ENCODE peak calls at places on chromosomes 2 and 18, in eight cellular contexts. V is left lung; T is HTR-8/SVneo; B is posterior cingulate gyrus; A is aorta; J is activated CD8-positive, alpha-beta memory T cell treated with anti-CD3 and anti-CD28 coated beads, Interleukin-2, amount 50 U/mL, for 4 hours; P is stimulated activated naive CD8-positive, alpha-beta T cell treated with anti-CD3 and anti-CD28 coated beads, Interleukin-15, amount 100 ng/mL, for 72 hours; C is NCI-H1694. O is an unnamed sample.

GRCh38 chr2:220533485-220533884 is 906.1 kb downstream of the SLC4A3 start:
- DNase-seq in P (no peak), J (no peak), V (no peak), T (peak; percentile 49), B (no peak), C (no peak), A (no peak), O (peak; percentile 55)

GRCh38 chr18:45962461-45962860 is 4.7 kb downstream of the EPG5 start:
- DNase-seq in C (no peak), J (no peak), A (no peak), V (no peak), T (no peak), B (no peak), P (peak; percentile 54), O (no peak)

GRCh38 chr2:165863816-165864221 is 69.8 kb upstream of the GALNT3 start:
- DNase-seq in C (peak; percentile 51), P (no peak), T (no peak), V (no peak), B (no peak), J (no peak), A (no peak), O (no peak)

GRCh38 chr18:13455960-13456471 is 237.5 kb downstream of the LDLRAD4 start:
- DNase-seq in B (no peak), T (no peak), C (no peak), P (peak; percentile 72), A (no peak), V (no peak), J (no peak), O (no peak)

GRCh38 chr2:43748333-43748732 is 25.5 kb upstream of the DYNC2LI1 start:
- DNase-seq in V (no peak), A (no peak), J (no peak), P (peak; percentile 13), B (no peak), C (no peak), T (no peak), O (no peak)

GRCh38 chr2:27707462-27708256 is 44.0 kb downstream of the SLC4A1AP start:
- DNase-seq in A (no peak), J (no peak), T (no peak), C (no peak), P (no peak), V (no peak), B (no peak), O (no peak)

GRCh38 chr2:69701100-69701945 is 40.6 kb upstream of the ANXA4 start:
- DNase-seq in J (no peak), V (no peak), T (no peak), B (no peak), C (no peak), A (no peak), P (no peak), O (no peak)

GRCh38 chr2:159200498-159200897 is 86.0 kb downstream of the WDSUB1 start:
- DNase-seq in C (no peak), P (no peak), V (no peak), A (no peak), T (no peak), J (no peak), B (no peak), O (no peak)

GRCh38 chr18:58213445-58213844 is 169.4 kb downstream of the NEDD4L start:
- DNase-seq in J (no peak), T (no peak), B (no peak), A (no peak), V (no peak), C (no peak), P (no peak), O (no peak)

GRCh38 chr18:2050016-2050415 is 521.3 kb downstream of the METTL4 start:
- DNase-seq in B (no peak), C (no peak), J (no peak), T (no peak), V (no peak), P (no peak), A (no peak), O (no peak)

GRCh38 chr2:233184669-233185068 is 66.8 kb upstream of the ATG16L1 start:
- DNase-seq in V (no peak), C (no peak), P (no peak), B (no peak), J (no peak), A (no peak), T (no peak), O (no peak)

GRCh38 chr2:143948710-143949109 is 571.2 kb downstream of the ZEB2 start:
- DNase-seq in T (no peak), B (no peak), V (no peak), C (no peak), P (no peak), J (no peak), A (no peak), O (no peak)

GRCh38 chr18:70907673-70908072 is 618.8 kb downstream of the SOCS6 start:
- DNase-seq in J (no peak), C (no peak), A (no peak), B (no peak), V (no peak), P (no peak), T (no peak), O (no peak)

GRCh38 chr2:36659872-36660312 is 36.6 kb upstream of the VIT start:
- DNase-seq in B (no peak), J (no peak), C (no peak), V (no peak), A (no peak), P (no peak), T (no peak), O (no peak)

GRCh38 chr2:8003462-8004075 is 678.3 kb upstream of the ID2 start:
- DNase-seq in A (peak; percentile 81), J (no peak), P (no peak), V (peak; percentile 45), B (no peak), T (no peak), C (peak; percentile 98), O (peak; percentile 22)

GRCh38 chr2:128414351-128414750 is 95.7 kb upstream of the HS6ST1 start:
- DNase-seq in B (no peak), A (no peak), V (no peak), T (no peak), P (no peak), C (no peak), J (no peak), O (no peak)

GRCh38 chr2:143171817-143172216 is 42.6 kb downstream of the ARHGAP15 start:
- DNase-seq in B (no peak), P (no peak), V (no peak), T (peak; percentile 10), C (peak; percentile 18), J (no peak), A (no peak), O (no peak)

GRCh38 chr2:177353084-177353483 is 39.5 kb upstream of the AGPS start:
- DNase-seq in V (no peak), J (no peak), A (no peak), P (no peak), T (no peak), C (no peak), B (no peak), O (no peak)

GRCh38 chr18:35277633-35278032 is 12.4 kb downstream of the ZSCAN30 start:
- DNase-seq in C (no peak), T (no peak), J (no peak), B (no peak), V (no peak), A (no peak), P (no peak), O (no peak)

GRCh38 chr2:186068154-186068826 is 329.7 kb downstream of the FSIP2 start:
- DNase-seq in V (no peak), T (no peak), C (no peak), P (no peak), A (no peak), J (no peak), B (no peak), O (no peak)

GRCh38 chr2:1231664-1232063 is 181.6 kb upstream of the TPO start:
- DNase-seq in B (no peak), J (no peak), C (no peak), T (no peak), V (no peak), A (no peak), P (no peak), O (no peak)

GRCh38 chr18:57094199-57094598 is 52.7 kb upstream of the BOD1L2 start:
- DNase-seq in B (no peak), J (no peak), A (no peak), V (no peak), C (no peak), P (no peak), T (no peak), O (no peak)

GRCh38 chr2:238939074-238939473 is 91.2 kb downstream of the TWIST2 start:
- DNase-seq in C (no peak), B (no peak), V (no peak), T (no peak), J (no peak), A (no peak), P (no peak), O (no peak)

GRCh38 chr18:56789004-56789888 is 138.1 kb downstream of the WDR7 start:
- DNase-seq in T (no peak), V (no peak), B (no peak), A (no peak), C (no peak), J (no peak), P (peak; percentile 17), O (no peak)

GRCh38 chr18:23274638-23275482 is 139.6 kb downstream of the CABLES1 start:
- DNase-seq in J (no peak), T (no peak), C (no peak), A (no peak), V (no peak), B (no peak), P (no peak), O (no peak)

GRCh38 chr2:108884629-108885028 is 98.1 kb downstream of the CCDC138 start:
- DNase-seq in T (no peak), B (no peak), V (no peak), C (no peak), P (no peak), J (no peak), A (no peak), O (no peak)

GRCh38 chr2:64685430-64685829 is 31.7 kb upstream of the SERTAD2 start:
- DNase-seq in V (no peak), B (no peak), C (no peak), T (no peak), J (no peak), A (no peak), P (no peak), O (no peak)

GRCh38 chr2:220775856-220776467 is 796.1 kb downstream of the EPHA4 start:
- DNase-seq in T (no peak), V (no peak), P (no peak), A (no peak), C (no peak), J (no peak), B (no peak), O (no peak)